ENCODE peak calls at places on chromosomes 3 and 15, in six cellular contexts. G is A172; Q is CD8-positive, alpha-beta T cell; E is BJ; B is NCI-H2171; D is mucosa of gallbladder. X is an unnamed sample.

GRCh38 chr3:10432156-10432845 is 73.1 kb downstream of the ATP2B2 start:
- DNase-seq in G (no peak), Q (no peak), E (no peak), B (peak; percentile 62), D (no peak), X (no peak)

GRCh38 chr3:189049458-189050231 is 122.1 kb upstream of the TPRG1 start:
- DNase-seq in G (no peak), Q (no peak), E (no peak), B (no peak), D (no peak), X (no peak)

GRCh38 chr15:81029416-81030367 is 29.0 kb downstream of the TLNRD1 start:
- DNase-seq in G (no peak), Q (no peak), E (no peak), B (no peak), D (no peak), X (no peak)

GRCh38 chr3:192229866-192230265 is 497.5 kb downstream of the FGF12 start:
- DNase-seq in G (no peak), Q (no peak), E (no peak), B (no peak), D (no peak), X (no peak)

GRCh38 chr3:142484912-142485435 is 37.1 kb upstream of the XRN1 start:
- DNase-seq in G (no peak), Q (no peak), E (no peak), B (no peak), D (no peak), X (no peak)

GRCh38 chr3:195803309-195803908 is 8.3 kb downstream of the MUC4 start:
- DNase-seq in G (no peak), Q (no peak), E (no peak), B (no peak), D (no peak), X (no peak)

GRCh38 chr3:152841131-152841530 is 6.2 kb downstream of the P2RY1 start:
- DNase-seq in G (no peak), Q (no peak), E (no peak), B (no peak), D (no peak), X (no peak)

GRCh38 chr3:106862067-106862466 is 515.2 kb upstream of the CCDC54 start:
- DNase-seq in G (peak; percentile 55), Q (no peak), E (no peak), B (no peak), D (no peak), X (no peak)

X was measured in effector memory CD4-positive, alpha-beta T cell.